ENCODE peak calls at places on chromosome 6, in nine cellular contexts. One of them, this sample, is unnamed. For H3K27me3, the result is how much of the 10 kb centered on the place peaks cover.

GRCh38 chr6:116924245-116924644 is 47.2 kb downstream of the RFX6 start:
- ATAC-seq in GM23338: no peak
- ATAC-seq in heart right ventricle: no peak
- ATAC-seq in lung: no peak
- ATAC-seq in CD8-positive, alpha-beta T cell: no peak
- ATAC-seq in lower lobe of right lung: no peak
- ATAC-seq in heart left ventricle: no peak
- ATAC-seq in right cardiac atrium: no peak
- ATAC-seq in IMR-90: no peak
- ATAC-seq in this sample: no peak

GRCh38 chr6:47147836-47148344 is 105.8 kb upstream of the ADGRF1 start:
- ATAC-seq in GM23338: no peak
- ATAC-seq in heart right ventricle: no peak
- ATAC-seq in lung: no peak
- ATAC-seq in CD8-positive, alpha-beta T cell: no peak
- ATAC-seq in lower lobe of right lung: no peak
- ATAC-seq in heart left ventricle: no peak
- ATAC-seq in right cardiac atrium: no peak
- ATAC-seq in IMR-90: peak
- ATAC-seq in this sample: no peak

GRCh38 chr6:170166511-170167122 is 124.3 kb downstream of the DLL1 start:
- ATAC-seq in GM23338: no peak
- ATAC-seq in heart right ventricle: no peak
- ATAC-seq in lung: no peak
- ATAC-seq in CD8-positive, alpha-beta T cell: no peak
- ATAC-seq in lower lobe of right lung: no peak
- ATAC-seq in heart left ventricle: peak
- ATAC-seq in right cardiac atrium: peak
- ATAC-seq in IMR-90: no peak
- ATAC-seq in this sample: no peak

GRCh38 chr6:13097454-13097853 is 230.9 kb downstream of the TBC1D7 start:
- ATAC-seq in GM23338: no peak
- ATAC-seq in heart right ventricle: peak
- ATAC-seq in lung: no peak
- ATAC-seq in CD8-positive, alpha-beta T cell: no peak
- ATAC-seq in lower lobe of right lung: no peak
- ATAC-seq in heart left ventricle: peak
- ATAC-seq in right cardiac atrium: no peak
- ATAC-seq in IMR-90: no peak
- ATAC-seq in this sample: no peak

GRCh38 chr6:51487937-51488336 is 599.5 kb downstream of the PKHD1 start:
- ATAC-seq in GM23338: no peak
- ATAC-seq in heart right ventricle: no peak
- ATAC-seq in lung: no peak
- ATAC-seq in CD8-positive, alpha-beta T cell: no peak
- ATAC-seq in lower lobe of right lung: no peak
- ATAC-seq in heart left ventricle: no peak
- ATAC-seq in right cardiac atrium: no peak
- ATAC-seq in IMR-90: no peak
- ATAC-seq in this sample: no peak

GRCh38 chr6:168210239-168211107 is 109.1 kb downstream of the DACT2 start:
- ATAC-seq in GM23338: no peak
- ATAC-seq in heart right ventricle: no peak
- ATAC-seq in lung: no peak
- ATAC-seq in CD8-positive, alpha-beta T cell: no peak
- ATAC-seq in lower lobe of right lung: peak
- ATAC-seq in heart left ventricle: no peak
- ATAC-seq in right cardiac atrium: no peak
- ATAC-seq in IMR-90: no peak
- ATAC-seq in this sample: no peak

GRCh38 chr6:150627601-150628012 is 27.9 kb downstream of the PLEKHG1 start:
- ATAC-seq in GM23338: no peak
- ATAC-seq in heart right ventricle: no peak
- ATAC-seq in lung: no peak
- ATAC-seq in CD8-positive, alpha-beta T cell: no peak
- ATAC-seq in lower lobe of right lung: no peak
- ATAC-seq in heart left ventricle: no peak
- ATAC-seq in right cardiac atrium: no peak
- ATAC-seq in IMR-90: no peak
- ATAC-seq in this sample: no peak

GRCh38 chr6:71187136-71187535 is 101.5 kb upstream of the OGFRL1 start:
- ATAC-seq in GM23338: no peak
- ATAC-seq in heart right ventricle: no peak
- ATAC-seq in lung: no peak
- ATAC-seq in CD8-positive, alpha-beta T cell: no peak
- ATAC-seq in lower lobe of right lung: no peak
- ATAC-seq in heart left ventricle: no peak
- ATAC-seq in right cardiac atrium: no peak
- ATAC-seq in IMR-90: no peak
- ATAC-seq in this sample: no peak

GRCh38 chr6:160991411-160992322 is at the start of gene MAP3K4:
- ATAC-seq in GM23338: peak
- ATAC-seq in heart right ventricle: peak
- ATAC-seq in lung: peak
- ATAC-seq in CD8-positive, alpha-beta T cell: peak
- ATAC-seq in lower lobe of right lung: peak
- ATAC-seq in heart left ventricle: peak
- ATAC-seq in right cardiac atrium: peak
- ATAC-seq in IMR-90: peak
- ATAC-seq in this sample: peak

GRCh38 chr6:43489277-43490072 is 12.1 kb downstream of the TJAP1 start:
- ATAC-seq in GM23338: no peak
- ATAC-seq in heart right ventricle: no peak
- ATAC-seq in lung: no peak
- ATAC-seq in CD8-positive, alpha-beta T cell: no peak
- ATAC-seq in lower lobe of right lung: no peak
- ATAC-seq in heart left ventricle: peak
- ATAC-seq in right cardiac atrium: no peak
- ATAC-seq in IMR-90: no peak
- ATAC-seq in this sample: no peak

GRCh38 chr6:167449099-167449861 is 124.4 kb downstream of the TTLL2 start:
- ATAC-seq in GM23338: no peak
- ATAC-seq in heart right ventricle: no peak
- ATAC-seq in lung: no peak
- ATAC-seq in CD8-positive, alpha-beta T cell: no peak
- ATAC-seq in lower lobe of right lung: no peak
- ATAC-seq in heart left ventricle: no peak
- ATAC-seq in right cardiac atrium: no peak
- ATAC-seq in IMR-90: no peak
- ATAC-seq in this sample: no peak

GRCh38 chr6:158086054-158086705 is 81.9 kb downstream of the SERAC1 start:
- ATAC-seq in GM23338: no peak
- ATAC-seq in heart right ventricle: no peak
- ATAC-seq in lung: no peak
- ATAC-seq in CD8-positive, alpha-beta T cell: no peak
- ATAC-seq in lower lobe of right lung: peak
- ATAC-seq in heart left ventricle: peak
- ATAC-seq in right cardiac atrium: no peak
- ATAC-seq in IMR-90: peak
- ATAC-seq in this sample: peak

GRCh38 chr6:160697826-160698225 is 4.2 kb upstream of the PLG start:
- ATAC-seq in GM23338: no peak
- ATAC-seq in heart right ventricle: no peak
- ATAC-seq in lung: no peak
- ATAC-seq in CD8-positive, alpha-beta T cell: no peak
- ATAC-seq in lower lobe of right lung: no peak
- ATAC-seq in heart left ventricle: no peak
- ATAC-seq in right cardiac atrium: no peak
- ATAC-seq in IMR-90: no peak
- ATAC-seq in this sample: no peak

DNA sequence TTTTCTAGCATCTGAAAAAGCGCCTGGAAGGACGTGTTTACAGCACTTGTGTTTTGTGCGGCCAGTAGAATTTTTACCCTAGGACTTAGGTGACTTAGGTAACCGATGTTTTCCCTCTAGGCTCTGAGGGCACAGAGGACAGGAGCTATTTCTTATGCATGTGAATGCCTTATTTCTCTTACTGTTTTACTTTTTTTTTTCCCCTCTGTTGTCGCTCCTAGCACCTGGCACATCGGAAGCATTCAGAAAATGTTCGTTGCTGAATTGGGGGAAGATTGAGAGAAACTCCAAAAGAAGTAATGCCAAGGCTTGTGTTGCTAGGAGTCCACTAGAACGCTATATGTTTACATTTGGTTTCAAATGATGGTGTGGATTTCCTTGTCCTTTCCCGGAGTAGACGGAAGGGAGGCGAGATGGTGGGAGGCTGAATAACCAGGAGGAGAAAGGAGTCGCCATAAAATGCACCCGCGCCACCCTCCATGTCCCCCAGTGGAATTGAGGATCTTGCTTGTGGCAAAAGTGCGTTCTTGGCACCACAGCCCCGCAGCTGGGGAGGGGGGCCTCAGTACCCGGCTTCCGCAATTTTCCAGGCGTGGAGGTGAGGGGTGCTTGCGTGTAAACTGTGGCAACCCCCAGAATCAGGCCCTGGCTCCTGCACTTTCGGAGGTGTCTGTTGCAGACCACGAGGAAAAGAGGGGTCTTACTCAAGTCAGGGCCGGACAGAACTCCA is 6.8 kb downstream of the OLIG3 start:
- ATAC-seq in GM23338: no peak
- ATAC-seq in heart right ventricle: no peak
- ATAC-seq in lung: no peak
- ATAC-seq in CD8-positive, alpha-beta T cell: no peak
- ATAC-seq in lower lobe of right lung: no peak
- ATAC-seq in heart left ventricle: no peak
- ATAC-seq in right cardiac atrium: no peak
- ATAC-seq in IMR-90: no peak
- ATAC-seq in this sample: no peak
- H3K27me3 ChIP-seq in GM23338: half or more
- H3K27me3 ChIP-seq in heart right ventricle: half or more
- H3K27me3 ChIP-seq in lung: under half
- H3K27me3 ChIP-seq in CD8-positive, alpha-beta T cell: half or more
- H3K27me3 ChIP-seq in lower lobe of right lung: half or more
- H3K27me3 ChIP-seq in heart left ventricle: half or more
- H3K27me3 ChIP-seq in right cardiac atrium: under half
- H3K27me3 ChIP-seq in IMR-90: half or more
- H3K27me3 ChIP-seq in this sample: half or more

DNA sequence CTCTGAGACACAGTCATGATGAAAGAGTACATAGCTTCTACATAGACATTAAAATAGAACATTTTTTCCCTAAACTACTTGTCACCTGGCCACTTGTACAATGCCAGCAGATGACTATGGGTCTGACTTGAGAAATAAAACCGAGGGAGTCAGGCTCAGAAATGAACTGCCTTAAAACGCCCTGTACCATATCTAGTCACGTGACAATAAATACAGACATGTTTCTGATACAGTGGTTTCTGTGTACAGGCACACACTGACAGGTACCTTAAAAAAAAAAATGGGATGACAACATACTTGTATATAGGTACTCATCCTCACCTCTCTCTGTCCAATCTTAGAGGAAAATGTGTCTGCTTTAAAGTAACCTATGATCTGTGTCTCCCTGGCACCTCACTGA is 144.1 kb downstream of the SH3BGRL2 start:
- ATAC-seq in GM23338: no peak
- ATAC-seq in heart right ventricle: no peak
- ATAC-seq in lung: no peak
- ATAC-seq in CD8-positive, alpha-beta T cell: no peak
- ATAC-seq in lower lobe of right lung: no peak
- ATAC-seq in heart left ventricle: no peak
- ATAC-seq in right cardiac atrium: no peak
- ATAC-seq in IMR-90: no peak
- ATAC-seq in this sample: no peak
- H3K27me3 ChIP-seq in GM23338: under half
- H3K27me3 ChIP-seq in heart right ventricle: under half
- H3K27me3 ChIP-seq in lung: under half
- H3K27me3 ChIP-seq in CD8-positive, alpha-beta T cell: under half
- H3K27me3 ChIP-seq in lower lobe of right lung: under half
- H3K27me3 ChIP-seq in heart left ventricle: under half
- H3K27me3 ChIP-seq in right cardiac atrium: under half
- H3K27me3 ChIP-seq in IMR-90: under half
- H3K27me3 ChIP-seq in this sample: under half

GRCh38 chr6:19838442-19839236 is 1.5 kb downstream of the ID4 start:
- ATAC-seq in GM23338: peak
- ATAC-seq in heart right ventricle: no peak
- ATAC-seq in lung: no peak
- ATAC-seq in CD8-positive, alpha-beta T cell: no peak
- ATAC-seq in lower lobe of right lung: peak
- ATAC-seq in heart left ventricle: peak
- ATAC-seq in right cardiac atrium: no peak
- ATAC-seq in IMR-90: no peak
- ATAC-seq in this sample: no peak

GRCh38 chr6:19839788-19840187 is 2.6 kb downstream of the ID4 start:
- ATAC-seq in GM23338: no peak
- ATAC-seq in heart right ventricle: no peak
- ATAC-seq in lung: no peak
- ATAC-seq in CD8-positive, alpha-beta T cell: no peak
- ATAC-seq in lower lobe of right lung: no peak
- ATAC-seq in heart left ventricle: no peak
- ATAC-seq in right cardiac atrium: no peak
- ATAC-seq in IMR-90: no peak
- ATAC-seq in this sample: no peak

GRCh38 chr6:19841181-19841580 is 4.0 kb downstream of the ID4 start:
- ATAC-seq in GM23338: no peak
- ATAC-seq in heart right ventricle: no peak
- ATAC-seq in lung: no peak
- ATAC-seq in CD8-positive, alpha-beta T cell: no peak
- ATAC-seq in lower lobe of right lung: no peak
- ATAC-seq in heart left ventricle: no peak
- ATAC-seq in right cardiac atrium: no peak
- ATAC-seq in IMR-90: no peak
- ATAC-seq in this sample: no peak

GRCh38 chr6:19839237-19839546 is 2.0 kb downstream of the ID4 start:
- ATAC-seq in GM23338: no peak
- ATAC-seq in heart right ventricle: no peak
- ATAC-seq in lung: no peak
- ATAC-seq in CD8-positive, alpha-beta T cell: no peak
- ATAC-seq in lower lobe of right lung: no peak
- ATAC-seq in heart left ventricle: no peak
- ATAC-seq in right cardiac atrium: no peak
- ATAC-seq in IMR-90: no peak
- ATAC-seq in this sample: no peak

DNA sequence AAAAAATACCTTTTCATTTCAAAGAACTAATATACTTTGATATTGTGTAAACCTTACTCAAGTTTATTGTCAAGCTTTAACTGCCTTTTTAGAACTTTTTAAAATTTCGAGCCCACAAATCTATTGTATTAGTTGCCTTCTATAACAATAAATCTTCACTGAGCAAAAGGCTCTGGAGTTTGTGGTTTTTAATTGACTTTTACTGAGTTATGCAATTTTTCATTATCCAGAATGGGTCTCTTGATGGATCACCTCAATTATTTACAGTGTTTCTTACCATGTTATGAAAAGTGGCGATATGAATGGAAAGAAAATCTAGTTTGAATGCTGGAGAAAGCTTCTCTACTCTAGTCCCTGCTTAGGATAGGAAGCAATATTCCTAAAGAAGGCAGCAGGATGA is 4.9 kb downstream of the ID4 start:
- ATAC-seq in GM23338: no peak
- ATAC-seq in heart right ventricle: no peak
- ATAC-seq in lung: no peak
- ATAC-seq in CD8-positive, alpha-beta T cell: no peak
- ATAC-seq in lower lobe of right lung: no peak
- ATAC-seq in heart left ventricle: no peak
- ATAC-seq in right cardiac atrium: no peak
- ATAC-seq in IMR-90: no peak
- ATAC-seq in this sample: no peak
- H3K27me3 ChIP-seq in GM23338: under half
- H3K27me3 ChIP-seq in heart right ventricle: under half
- H3K27me3 ChIP-seq in lung: under half
- H3K27me3 ChIP-seq in CD8-positive, alpha-beta T cell: under half
- H3K27me3 ChIP-seq in lower lobe of right lung: under half
- H3K27me3 ChIP-seq in heart left ventricle: under half
- H3K27me3 ChIP-seq in right cardiac atrium: under half
- H3K27me3 ChIP-seq in IMR-90: under half
- H3K27me3 ChIP-seq in this sample: under half

GRCh38 chr6:99605074-99605726 is 1.4 kb upstream of the PRDM13 start:
- ATAC-seq in GM23338: peak
- ATAC-seq in heart right ventricle: no peak
- ATAC-seq in lung: no peak
- ATAC-seq in CD8-positive, alpha-beta T cell: no peak
- ATAC-seq in lower lobe of right lung: no peak
- ATAC-seq in heart left ventricle: no peak
- ATAC-seq in right cardiac atrium: no peak
- ATAC-seq in IMR-90: no peak
- ATAC-seq in this sample: no peak
- H3K27me3 ChIP-seq in GM23338: half or more
- H3K27me3 ChIP-seq in heart right ventricle: half or more
- H3K27me3 ChIP-seq in lung: under half
- H3K27me3 ChIP-seq in CD8-positive, alpha-beta T cell: half or more
- H3K27me3 ChIP-seq in lower lobe of right lung: half or more
- H3K27me3 ChIP-seq in heart left ventricle: half or more
- H3K27me3 ChIP-seq in right cardiac atrium: under half
- H3K27me3 ChIP-seq in IMR-90: half or more
- H3K27me3 ChIP-seq in this sample: half or more